ENCODE peak calls at places on chromosomes 7 and 10, in six cellular contexts. B is HuH-7; K is skeletal muscle cell; P is activated naive CD4-positive, alpha-beta T cell treated with anti-CD3 and anti-CD28 coated beads, Interleukin-2, amount 10 ng/mL, durations not matched to agents 7 days and 5 days; I is NCI-H1092; G is stimulated activated CD4-positive, alpha-beta T cell treated with anti-CD3 and anti-CD28 coated beads, Interleukin-2, amount 100 ng/mL, for 48 hours. M is an unnamed sample.

GRCh38 chr10:13795653-13796555 is 209.1 kb downstream of the PRPF18 start:
- DNase-seq in B (no peak), K (no peak), P (peak), I (no peak), G (no peak), M (no peak)

GRCh38 chr7:127158659-127159058 is 94.1 kb downstream of the GRM8 start:
- DNase-seq in B (peak), K (no peak), P (no peak), I (no peak), G (no peak), M (no peak)

GRCh38 chr7:155961241-155962190 is 149.3 kb upstream of the SHH start:
- DNase-seq in B (no peak), K (peak), P (no peak), I (no peak), G (peak), M (peak)

GRCh38 chr10:128078136-128078969 is 47.9 kb downstream of the MKI67 start:
- DNase-seq in B (peak), K (no peak), P (peak), I (no peak), G (peak), M (peak)

GRCh38 chr7:35993663-35994622 is 159.1 kb upstream of the EEPD1 start:
- DNase-seq in B (no peak), K (peak), P (no peak), I (no peak), G (no peak), M (no peak)

GRCh38 chr10:35913628-35914027 is 271.5 kb upstream of the FZD8 start:
- DNase-seq in B (no peak), K (no peak), P (no peak), I (no peak), G (no peak), M (no peak)

GRCh38 chr7:48101880-48102448 is 12.9 kb downstream of the UPP1 start:
- DNase-seq in B (no peak), K (no peak), P (peak), I (peak), G (no peak), M (no peak)

GRCh38 chr7:131068604-131069021 is 259.1 kb upstream of the MKLN1 start:
- DNase-seq in B (no peak), K (no peak), P (no peak), I (no peak), G (no peak), M (no peak)

GRCh38 chr10:128976886-128977285 is 490.2 kb upstream of the MGMT start:
- DNase-seq in B (no peak), K (no peak), P (no peak), I (no peak), G (no peak), M (no peak)

GRCh38 chr7:7765422-7765821 is 47.0 kb upstream of the RPA3 start:
- DNase-seq in B (no peak), K (no peak), P (no peak), I (no peak), G (no peak), M (no peak)

GRCh38 chr10:76581685-76582084 is 1055.9 kb downstream of the KCNMA1 start:
- DNase-seq in B (no peak), K (no peak), P (no peak), I (no peak), G (no peak), M (no peak)

GRCh38 chr10:3631709-3632330 is 153.2 kb downstream of the KLF6 start:
- DNase-seq in B (no peak), K (no peak), P (no peak), I (no peak), G (no peak), M (no peak)

GRCh38 chr10:62895058-62895457 is 78.9 kb upstream of the EGR2 start:
- DNase-seq in B (peak), K (peak), P (no peak), I (no peak), G (no peak), M (no peak)

GRCh38 chr10:90138844-90139243 is 437.5 kb downstream of the KIF20B start:
- DNase-seq in B (no peak), K (no peak), P (no peak), I (no peak), G (no peak), M (no peak)

GRCh38 chr7:1024331-1024761 is 20.0 kb upstream of the GPR146 start:
- DNase-seq in B (no peak), K (no peak), P (no peak), I (no peak), G (no peak), M (no peak)

GRCh38 chr7:157577061-157577460 is 240.3 kb downstream of the DNAJB6 start:
- DNase-seq in B (no peak), K (no peak), P (no peak), I (no peak), G (no peak), M (no peak)

GRCh38 chr10:102400598-102401321 is 5.3 kb downstream of the NFKB2 start:
- DNase-seq in B (no peak), K (no peak), P (no peak), I (no peak), G (no peak), M (no peak)

GRCh38 chr10:73648252-73648651 is 7.0 kb upstream of the MYOZ1 start:
- DNase-seq in B (no peak), K (no peak), P (no peak), I (no peak), G (no peak), M (no peak)

GRCh38 chr10:65670087-65670486 is 1255.7 kb upstream of the LRRTM3 start:
- DNase-seq in B (no peak), K (peak), P (no peak), I (no peak), G (no peak), M (no peak)

GRCh38 chr10:122121059-122121458 is 132.1 kb downstream of the TACC2 start:
- DNase-seq in B (no peak), K (no peak), P (no peak), I (no peak), G (no peak), M (no peak)

GRCh38 chr7:79217468-79217867 is 236.0 kb downstream of the MAGI2 start:
- DNase-seq in B (no peak), K (no peak), P (no peak), I (no peak), G (no peak), M (no peak)